ENCODE peak calls at places on chromosomes 12 and 14, in four cellular contexts. O, G, T and U are unnamed samples.

GRCh38 chr14:71960620-71961353 is 28.6 kb downstream of the RGS6 start:
- DNase-seq in O (no peak), G (no peak), T (no peak), U (no peak)

GRCh38 chr14:100840286-100840685 is 14.4 kb downstream of the MEG3 start:
- DNase-seq in O (no peak), G (no peak), T (no peak), U (no peak)

GRCh38 chr12:2083561-2083960 is 30.8 kb downstream of the CACNA1C start:
- DNase-seq in O (no peak), G (no peak), T (no peak), U (no peak)

GRCh38 chr12:58765653-58766554 is 154.4 kb downstream of the LRIG3 start:
- DNase-seq in O (no peak), G (no peak), T (no peak), U (no peak)

GRCh38 chr12:88388566-88389269 is 191.6 kb downstream of the KITLG start:
- DNase-seq in O (no peak), G (no peak), T (peak; percentile 7), U (no peak)

GRCh38 chr14:79965896-79966295 is 245.4 kb downstream of the DIO2 start:
- DNase-seq in O (no peak), G (no peak), T (no peak), U (no peak)

GRCh38 chr14:65101631-65102440 is 481 bp downstream of the MAX start:
- DNase-seq in O (no peak), G (no peak), T (no peak), U (peak; percentile 43)

GRCh38 chr12:84585996-84586395 is 326.6 kb downstream of the SLC6A15 start:
- DNase-seq in O (no peak), G (no peak), T (no peak), U (no peak)

GRCh38 chr14:54353266-54353665 is 43.5 kb upstream of the CDKN3 start:
- DNase-seq in O (no peak), G (no peak), T (no peak), U (no peak)

GRCh38 chr12:105748806-105749600 is 389.8 kb downstream of the NUAK1 start:
- DNase-seq in O (no peak), G (no peak), T (peak; percentile 26), U (peak; percentile 38)

GRCh38 chr12:110224379-110225304 is 56.4 kb upstream of the ATP2A2 start:
- DNase-seq in O (peak; percentile 29), G (no peak), T (peak; percentile 53), U (no peak)

GRCh38 chr12:59086124-59086523 is 165.8 kb upstream of the LRIG3 start:
- DNase-seq in O (no peak), G (no peak), T (no peak), U (no peak)

GRCh38 chr14:51147183-51147582 is 52.3 kb upstream of the TRIM9 start:
- DNase-seq in O (no peak), G (no peak), T (peak; percentile 14), U (no peak)

GRCh38 chr12:31368666-31369361 is 42.9 kb upstream of the SINHCAF start:
- DNase-seq in O (no peak), G (no peak), T (no peak), U (no peak)

GRCh38 chr12:93518725-93519124 is 51.4 kb downstream of the MRPL42 start:
- DNase-seq in O (no peak), G (no peak), T (peak; percentile 21), U (no peak)

GRCh38 chr14:103627073-103628025 is 1.7 kb upstream of the KLC1 start:
- DNase-seq in O (no peak), G (no peak), T (no peak), U (no peak)

GRCh38 chr12:113519464-113520191 is 48.0 kb upstream of the LHX5 start:
- DNase-seq in O (no peak), G (no peak), T (no peak), U (no peak)

GRCh38 chr14:21191809-21192446 is 36.1 kb upstream of the OR5AU1 start:
- DNase-seq in O (peak; percentile 36), G (peak; percentile 16), T (peak; percentile 72), U (peak; percentile 88)